ENCODE peak calls at places on chromosome 22, in nine cellular contexts. One of them, this sample, is unnamed.

GRCh38 chr22:23218053-23218866 is 38.0 kb downstream of the BCR start:
- DNase-seq in uterus: no peak
- DNase-seq in transverse colon: no peak
- DNase-seq in thyroid gland: no peak
- DNase-seq in prostate gland: no peak
- DNase-seq in IMR-90: no peak
- DNase-seq in lower leg skin: no peak
- DNase-seq in ovary: peak; percentile 25
- DNase-seq in HCT116: no peak
- DNase-seq in this sample: no peak

GRCh38 chr22:25722223-25723015 is 19.6 kb upstream of the MYO18B start:
- DNase-seq in thyroid gland: no peak
- DNase-seq in prostate gland: no peak
- DNase-seq in transverse colon: no peak
- DNase-seq in IMR-90: no peak
- DNase-seq in lower leg skin: no peak
- DNase-seq in uterus: no peak
- DNase-seq in HCT116: no peak
- DNase-seq in ovary: no peak
- DNase-seq in this sample: peak; percentile 69

GRCh38 chr22:46116491-46116958 is 33.8 kb upstream of the PPARA start:
- DNase-seq in HCT116: peak; percentile 66
- DNase-seq in prostate gland: peak; percentile 94
- DNase-seq in transverse colon: peak; percentile 95
- DNase-seq in ovary: peak; percentile 98
- DNase-seq in lower leg skin: peak; percentile 99
- DNase-seq in IMR-90: peak; percentile 73
- DNase-seq in uterus: peak; percentile 96
- DNase-seq in thyroid gland: peak; percentile 95
- DNase-seq in this sample: peak; percentile 85

GRCh38 chr22:36077261-36077660 is 48.6 kb upstream of the RBFOX2 start:
- DNase-seq in IMR-90: peak; percentile 29
- DNase-seq in HCT116: no peak
- DNase-seq in thyroid gland: no peak
- DNase-seq in prostate gland: no peak
- DNase-seq in uterus: no peak
- DNase-seq in ovary: no peak
- DNase-seq in transverse colon: no peak
- DNase-seq in lower leg skin: no peak
- DNase-seq in this sample: no peak

GRCh38 chr22:49967333-49968241 is 7.0 kb downstream of the PIM3 start:
- DNase-seq in HCT116: no peak
- DNase-seq in transverse colon: peak; percentile 52
- DNase-seq in uterus: peak; percentile 61
- DNase-seq in thyroid gland: peak; percentile 76
- DNase-seq in lower leg skin: peak; percentile 90
- DNase-seq in IMR-90: no peak
- DNase-seq in prostate gland: peak; percentile 16
- DNase-seq in ovary: peak; percentile 67
- DNase-seq in this sample: no peak

GRCh38 chr22:41347066-41347859 is 34.5 kb upstream of the TEF start:
- DNase-seq in uterus: no peak
- DNase-seq in thyroid gland: no peak
- DNase-seq in transverse colon: no peak
- DNase-seq in prostate gland: no peak
- DNase-seq in ovary: no peak
- DNase-seq in HCT116: no peak
- DNase-seq in lower leg skin: no peak
- DNase-seq in IMR-90: no peak
- DNase-seq in this sample: no peak

GRCh38 chr22:37270928-37271650 is 11.2 kb upstream of the CYTH4 start:
- DNase-seq in lower leg skin: no peak
- DNase-seq in uterus: no peak
- DNase-seq in thyroid gland: no peak
- DNase-seq in prostate gland: no peak
- DNase-seq in IMR-90: peak; percentile 50
- DNase-seq in HCT116: no peak
- DNase-seq in ovary: no peak
- DNase-seq in transverse colon: no peak
- DNase-seq in this sample: no peak

GRCh38 chr22:36457688-36458450 is 23.6 kb downstream of the TXN2 start:
- DNase-seq in ovary: no peak
- DNase-seq in prostate gland: no peak
- DNase-seq in IMR-90: no peak
- DNase-seq in transverse colon: no peak
- DNase-seq in thyroid gland: peak; percentile 57
- DNase-seq in lower leg skin: peak; percentile 88
- DNase-seq in HCT116: no peak
- DNase-seq in uterus: peak; percentile 71
- DNase-seq in this sample: no peak

GRCh38 chr22:17590586-17590985 is 27.3 kb downstream of the SLC25A18 start:
- DNase-seq in transverse colon: no peak
- DNase-seq in HCT116: no peak
- DNase-seq in IMR-90: no peak
- DNase-seq in thyroid gland: no peak
- DNase-seq in ovary: no peak
- DNase-seq in prostate gland: no peak
- DNase-seq in uterus: no peak
- DNase-seq in lower leg skin: peak; percentile 67
- DNase-seq in this sample: no peak

GRCh38 chr22:17592201-17592600 is 28.9 kb downstream of the SLC25A18 start:
- DNase-seq in transverse colon: no peak
- DNase-seq in prostate gland: no peak
- DNase-seq in HCT116: no peak
- DNase-seq in IMR-90: no peak
- DNase-seq in ovary: no peak
- DNase-seq in uterus: no peak
- DNase-seq in thyroid gland: no peak
- DNase-seq in lower leg skin: peak; percentile 54
- DNase-seq in this sample: no peak

GRCh38 chr22:17588606-17589005 is 25.3 kb downstream of the SLC25A18 start:
- DNase-seq in transverse colon: no peak
- DNase-seq in ovary: no peak
- DNase-seq in uterus: no peak
- DNase-seq in thyroid gland: no peak
- DNase-seq in HCT116: no peak
- DNase-seq in prostate gland: no peak
- DNase-seq in IMR-90: no peak
- DNase-seq in lower leg skin: peak; percentile 70
- DNase-seq in this sample: no peak

GRCh38 chr22:17587631-17588030 is 24.3 kb downstream of the SLC25A18 start:
- DNase-seq in IMR-90: no peak
- DNase-seq in HCT116: no peak
- DNase-seq in ovary: no peak
- DNase-seq in thyroid gland: no peak
- DNase-seq in transverse colon: no peak
- DNase-seq in uterus: no peak
- DNase-seq in lower leg skin: peak; percentile 52
- DNase-seq in prostate gland: no peak
- DNase-seq in this sample: no peak

GRCh38 chr22:17589810-17590375 is 26.6 kb downstream of the SLC25A18 start:
- DNase-seq in transverse colon: no peak
- DNase-seq in IMR-90: no peak
- DNase-seq in thyroid gland: no peak
- DNase-seq in prostate gland: no peak
- DNase-seq in HCT116: no peak
- DNase-seq in uterus: no peak
- DNase-seq in lower leg skin: peak; percentile 72
- DNase-seq in ovary: no peak
- DNase-seq in this sample: no peak
- TF ChIP-seq POLR2A in transverse colon: no peak
- TF ChIP-seq POLR2A in IMR-90: no peak
- TF ChIP-seq POLR2A in thyroid gland: no peak
- TF ChIP-seq POLR2A in prostate gland: no peak
- TF ChIP-seq POLR2A in HCT116: no peak
- TF ChIP-seq POLR2A in uterus: no peak
- TF ChIP-seq POLR2A in lower leg skin: no peak
- TF ChIP-seq POLR2A in ovary: no peak
- TF ChIP-seq POLR2A in this sample: no peak

DNA sequence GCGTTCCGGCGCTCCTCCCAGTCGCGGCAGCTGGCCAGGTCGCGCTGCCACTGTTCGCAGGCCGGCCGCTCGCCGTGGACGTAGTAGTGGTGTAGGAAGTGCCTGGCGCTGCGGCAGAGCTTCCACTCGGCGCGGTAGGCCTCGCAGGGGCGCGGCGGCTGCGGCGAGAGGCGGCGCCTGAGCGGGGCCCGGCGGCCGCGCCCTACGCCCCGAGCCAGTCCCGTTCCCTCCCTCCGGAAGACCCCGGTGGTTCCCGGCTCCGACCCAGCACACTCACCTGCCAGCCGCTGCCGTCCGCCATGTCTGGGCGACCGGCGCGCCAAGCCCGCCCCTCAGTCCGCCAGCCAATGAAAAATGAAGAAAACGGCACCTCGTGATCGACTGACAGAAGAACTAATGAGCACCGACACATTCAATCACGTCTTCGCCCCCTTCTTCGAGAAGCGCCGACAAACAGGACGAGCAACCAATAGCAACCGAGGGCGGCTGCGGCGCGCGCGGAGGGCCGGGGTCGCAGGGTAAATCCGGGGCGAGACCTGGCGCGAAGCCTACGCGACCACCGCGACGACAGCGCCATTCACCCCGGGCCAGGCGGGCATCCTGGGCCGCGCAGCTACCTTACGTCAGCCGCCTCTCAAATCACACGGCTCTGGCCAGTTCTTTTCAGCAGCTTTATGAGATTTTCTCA is at the start of gene C22orf39:
- DNase-seq in prostate gland: peak; percentile 93
- DNase-seq in HCT116: peak; percentile 82
- DNase-seq in thyroid gland: peak; percentile 92
- DNase-seq in IMR-90: peak; percentile 92
- DNase-seq in ovary: peak; percentile 87
- DNase-seq in lower leg skin: peak; percentile 98
- DNase-seq in transverse colon: peak; percentile 92
- DNase-seq in uterus: peak; percentile 89
- DNase-seq in this sample: peak; percentile 91
- TF ChIP-seq POLR2A in prostate gland: peak; percentile 76
- TF ChIP-seq POLR2A in HCT116: peak; percentile 57
- TF ChIP-seq POLR2A in thyroid gland: peak; percentile 92
- TF ChIP-seq POLR2A in IMR-90: peak; percentile 52
- TF ChIP-seq POLR2A in ovary: peak; percentile 87
- TF ChIP-seq POLR2A in lower leg skin: no peak
- TF ChIP-seq POLR2A in transverse colon: peak; percentile 78
- TF ChIP-seq POLR2A in uterus: peak; percentile 89
- TF ChIP-seq POLR2A in this sample: peak; percentile 92

GRCh38 chr22:31123292-31123602 is 481 bp downstream of the INPP5J start:
- DNase-seq in transverse colon: no peak
- DNase-seq in uterus: no peak
- DNase-seq in thyroid gland: no peak
- DNase-seq in prostate gland: no peak
- DNase-seq in HCT116: no peak
- DNase-seq in ovary: no peak
- DNase-seq in IMR-90: no peak
- DNase-seq in lower leg skin: no peak
- DNase-seq in this sample: no peak

GRCh38 chr22:31122196-31122531 is 602 bp upstream of the INPP5J start:
- DNase-seq in lower leg skin: no peak
- DNase-seq in IMR-90: no peak
- DNase-seq in ovary: no peak
- DNase-seq in prostate gland: no peak
- DNase-seq in uterus: no peak
- DNase-seq in thyroid gland: no peak
- DNase-seq in transverse colon: no peak
- DNase-seq in HCT116: no peak
- DNase-seq in this sample: no peak

GRCh38 chr22:31121403-31121802 is 1.4 kb upstream of the INPP5J start:
- DNase-seq in HCT116: no peak
- DNase-seq in IMR-90: no peak
- DNase-seq in prostate gland: no peak
- DNase-seq in ovary: no peak
- DNase-seq in thyroid gland: no peak
- DNase-seq in lower leg skin: no peak
- DNase-seq in transverse colon: no peak
- DNase-seq in uterus: no peak
- DNase-seq in this sample: no peak

GRCh38 chr22:31124290-31124689 is 1.5 kb downstream of the INPP5J start:
- DNase-seq in uterus: no peak
- DNase-seq in transverse colon: no peak
- DNase-seq in prostate gland: no peak
- DNase-seq in ovary: no peak
- DNase-seq in lower leg skin: no peak
- DNase-seq in HCT116: no peak
- DNase-seq in thyroid gland: no peak
- DNase-seq in IMR-90: no peak
- DNase-seq in this sample: no peak

DNA sequence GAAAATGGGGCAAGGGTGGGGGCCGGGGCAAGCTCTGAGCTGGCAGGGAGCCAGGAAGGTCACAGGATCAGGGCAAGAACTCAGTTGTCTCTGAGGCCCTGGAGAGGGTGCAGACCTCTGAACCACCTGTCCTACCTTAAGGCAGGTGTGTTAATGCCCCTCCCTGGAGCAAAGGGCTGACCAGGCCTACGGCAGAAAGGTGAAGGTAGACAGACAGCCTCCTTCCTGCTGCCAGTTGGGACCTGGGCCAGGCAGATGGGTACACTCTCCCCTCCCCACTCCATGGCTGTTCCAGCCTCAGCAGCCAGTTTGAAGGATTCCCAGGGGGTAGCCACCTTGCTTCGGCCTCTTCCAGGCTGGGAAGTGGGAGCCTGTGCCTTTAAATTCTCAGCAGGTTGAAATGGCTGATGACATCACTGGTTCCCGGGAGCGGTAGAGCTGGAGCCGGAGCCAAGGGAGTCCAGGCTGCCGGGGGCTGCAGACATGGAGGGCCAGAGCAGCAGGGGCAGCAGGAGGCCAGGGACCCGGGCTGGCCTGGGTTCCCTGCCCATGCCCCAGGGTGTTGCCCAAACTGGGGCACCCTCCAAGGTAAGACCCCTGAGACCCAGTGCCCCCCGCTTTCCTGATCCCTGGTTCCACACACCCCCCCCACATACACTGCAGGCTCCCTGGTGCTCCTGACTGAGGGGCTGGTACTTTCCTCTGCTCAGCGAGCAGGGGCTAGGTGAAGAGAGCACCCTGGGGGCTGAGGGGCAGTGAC is at the start of gene INPP5J:
- DNase-seq in uterus: peak; percentile 67
- DNase-seq in transverse colon: peak; percentile 80
- DNase-seq in ovary: peak; percentile 55
- DNase-seq in IMR-90: peak; percentile 50
- DNase-seq in HCT116: peak; percentile 44
- DNase-seq in lower leg skin: no peak
- DNase-seq in thyroid gland: peak; percentile 83
- DNase-seq in prostate gland: peak; percentile 55
- DNase-seq in this sample: no peak
- TF ChIP-seq POLR2A in uterus: no peak
- TF ChIP-seq POLR2A in transverse colon: peak; percentile 79
- TF ChIP-seq POLR2A in ovary: no peak
- TF ChIP-seq POLR2A in IMR-90: no peak
- TF ChIP-seq POLR2A in HCT116: peak; percentile 53
- TF ChIP-seq POLR2A in lower leg skin: no peak
- TF ChIP-seq POLR2A in thyroid gland: peak; percentile 97
- TF ChIP-seq POLR2A in prostate gland: peak; percentile 42
- TF ChIP-seq POLR2A in this sample: no peak

DNA sequence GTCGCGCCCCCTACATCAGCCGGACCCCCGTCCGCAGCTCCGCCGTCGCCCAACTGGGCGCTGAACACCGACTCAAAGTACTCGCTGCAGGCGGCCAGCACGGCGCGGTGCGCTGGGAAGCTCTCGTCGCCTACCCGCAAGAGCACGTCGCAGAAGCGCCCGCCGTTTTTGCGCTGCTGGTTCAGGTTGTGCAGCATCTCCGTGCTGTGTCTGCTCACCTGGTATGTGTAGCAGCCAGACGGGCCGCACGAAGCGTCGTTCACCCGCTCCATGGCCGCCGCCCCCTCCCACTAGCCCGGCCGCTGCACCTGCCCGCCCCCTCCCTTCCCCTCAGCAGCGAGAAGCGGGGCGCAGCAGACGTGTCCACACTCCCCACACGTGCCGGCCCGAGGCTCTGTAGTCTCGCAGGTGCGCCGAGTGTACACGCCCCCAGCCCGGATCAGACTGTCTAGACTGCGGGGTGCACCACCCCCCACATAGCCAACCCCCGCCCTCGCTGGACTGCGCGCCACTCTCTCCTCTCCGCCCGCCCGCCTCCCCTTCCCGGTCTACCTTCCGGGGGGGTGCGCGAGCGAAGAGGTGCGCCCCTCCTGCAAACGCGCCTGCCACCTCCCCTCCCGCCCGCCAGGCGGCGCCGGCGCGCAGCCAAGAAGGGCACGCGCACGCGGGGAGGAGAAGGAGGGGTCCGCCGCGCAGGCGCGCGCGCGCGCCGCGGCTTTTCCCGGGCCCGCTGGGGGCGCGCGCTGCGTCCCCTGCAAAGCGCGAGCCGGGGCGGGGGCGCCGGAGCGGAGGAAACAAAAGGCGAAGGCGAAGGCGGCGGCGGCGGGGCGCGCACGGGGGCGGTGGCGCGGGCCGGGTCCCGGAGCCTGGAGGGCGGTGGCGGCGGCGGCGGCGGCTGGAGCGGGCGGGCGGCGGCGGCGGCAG is 553 bp downstream of the PATZ1 start:
- DNase-seq in transverse colon: peak; percentile 88
- DNase-seq in HCT116: peak; percentile 68
- DNase-seq in lower leg skin: peak; percentile 94
- DNase-seq in ovary: peak; percentile 89
- DNase-seq in IMR-90: peak; percentile 83
- DNase-seq in prostate gland: peak; percentile 76
- DNase-seq in uterus: peak; percentile 77
- DNase-seq in thyroid gland: peak; percentile 87
- DNase-seq in this sample: peak; percentile 95
- TF ChIP-seq POLR2A in transverse colon: no peak
- TF ChIP-seq POLR2A in HCT116: no peak
- TF ChIP-seq POLR2A in lower leg skin: no peak
- TF ChIP-seq POLR2A in ovary: no peak
- TF ChIP-seq POLR2A in IMR-90: peak; percentile 37
- TF ChIP-seq POLR2A in prostate gland: peak; percentile 28
- TF ChIP-seq POLR2A in uterus: peak; percentile 47
- TF ChIP-seq POLR2A in thyroid gland: peak; percentile 71
- TF ChIP-seq POLR2A in this sample: no peak